ENCODE peak calls at places on chromosomes 12 and 14, in eight cellular contexts. I is upper lobe of right lung; C is CD4-positive, CD25-positive, alpha-beta regulatory T cell; T is stomach; G is naive thymus-derived CD4-positive, alpha-beta T cell; W is psoas muscle; S is right lobe of liver; J is SJSA1. Z is an unnamed sample.

GRCh38 chr14:100498068-100498467 is 89.1 kb downstream of the BEGAIN start:
- DNase-seq in I (no peak), C (no peak), T (no peak), G (no peak), W (no peak), S (no peak), J (no peak), Z (no peak)

GRCh38 chr14:42715316-42715715 is 1108.6 kb downstream of the LRFN5 start:
- DNase-seq in I (no peak), C (no peak), T (no peak), G (no peak), W (no peak), S (no peak), J (no peak), Z (no peak)

GRCh38 chr12:8860165-8860961 is 37.9 kb downstream of the A2ML1 start:
- DNase-seq in I (no peak), C (peak), T (peak), G (peak), W (peak), S (no peak), J (peak), Z (peak)

GRCh38 chr14:37655418-37655817 is 60.0 kb downstream of the TTC6 start:
- DNase-seq in I (no peak), C (no peak), T (no peak), G (no peak), W (no peak), S (no peak), J (peak), Z (no peak)

GRCh38 chr14:55416866-55417265 is 5.2 kb upstream of the ATG14 start:
- DNase-seq in I (no peak), C (no peak), T (no peak), G (no peak), W (no peak), S (no peak), J (no peak), Z (no peak)

GRCh38 chr12:115163710-115164109 is 479.7 kb upstream of the TBX3 start:
- DNase-seq in I (no peak), C (no peak), T (no peak), G (no peak), W (no peak), S (no peak), J (no peak), Z (no peak)

GRCh38 chr12:6667559-6668210 is 4.8 kb upstream of the ING4 start:
- DNase-seq in I (no peak), C (no peak), T (no peak), G (no peak), W (no peak), S (no peak), J (no peak), Z (no peak)

GRCh38 chr14:91599966-91600365 is 89.9 kb upstream of the PPP4R3A start:
- DNase-seq in I (no peak), C (no peak), T (no peak), G (no peak), W (no peak), S (no peak), J (no peak), Z (no peak)

GRCh38 chr12:57529831-57530230 is 7.2 kb downstream of the MBD6 start:
- DNase-seq in I (no peak), C (no peak), T (no peak), G (no peak), W (no peak), S (no peak), J (no peak), Z (no peak)

GRCh38 chr14:49975286-49975685 is 82.4 kb downstream of the ARF6 start:
- DNase-seq in I (no peak), C (no peak), T (no peak), G (no peak), W (no peak), S (no peak), J (peak), Z (no peak)

GRCh38 chr14:49972840-49973239 is 80.0 kb downstream of the ARF6 start:
- DNase-seq in I (no peak), C (peak), T (peak), G (no peak), W (no peak), S (no peak), J (peak), Z (peak)

GRCh38 chr14:49980027-49980426 is 87.1 kb downstream of the ARF6 start:
- DNase-seq in I (no peak), C (no peak), T (no peak), G (no peak), W (no peak), S (no peak), J (no peak), Z (no peak)

GRCh38 chr14:49975799-49976198 is 82.9 kb downstream of the ARF6 start:
- DNase-seq in I (no peak), C (no peak), T (no peak), G (no peak), W (no peak), S (no peak), J (no peak), Z (no peak)

DNA sequence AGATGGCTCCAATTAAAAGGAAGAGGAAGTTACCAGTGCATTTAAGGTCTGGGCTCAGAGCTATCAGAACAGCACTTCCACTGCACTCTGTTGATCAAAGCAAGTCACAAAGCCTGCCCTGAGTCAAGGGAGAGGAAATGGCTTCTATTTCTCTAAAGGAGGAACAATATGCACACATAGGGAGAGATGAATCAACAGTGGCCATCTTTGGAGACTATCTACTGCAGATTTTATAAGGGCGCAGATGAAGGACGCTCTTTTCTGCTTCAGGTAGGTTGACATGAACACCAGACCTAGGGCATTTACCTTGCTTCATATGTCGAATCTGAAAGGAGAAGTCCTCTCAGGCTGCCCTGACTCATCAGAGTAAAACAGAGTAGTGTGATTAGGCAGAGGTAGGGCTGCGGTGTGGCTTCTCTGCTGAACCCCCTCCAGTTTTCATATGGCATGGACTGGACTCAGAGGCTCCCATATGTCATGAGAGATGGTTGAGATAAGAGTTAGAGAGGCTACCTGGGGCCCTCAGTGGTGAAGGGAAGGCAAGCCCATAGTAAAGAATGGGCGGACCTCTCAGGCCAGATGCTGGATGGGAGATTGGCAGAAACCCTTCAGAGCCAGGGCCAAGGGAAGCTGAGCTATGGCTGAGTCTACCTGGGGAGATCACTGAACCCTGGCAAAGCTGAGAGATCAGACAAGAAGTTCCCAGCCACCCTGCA is 84.4 kb downstream of the ARF6 start:
- DNase-seq in I (no peak), C (peak), T (no peak), G (peak), W (no peak), S (no peak), J (no peak), Z (peak)
- H3K4me3 ChIP-seq in I (no peak), C (peak), T (no peak), G (peak), W (no peak), S (no peak), J (no peak), Z (peak)

GRCh38 chr14:104467641-104468040 is 111.9 kb upstream of the C14orf180 start:
- DNase-seq in I (no peak), C (no peak), T (no peak), G (no peak), W (no peak), S (no peak), J (no peak), Z (no peak)

GRCh38 chr14:104462651-104463630 is 116.6 kb upstream of the C14orf180 start:
- DNase-seq in I (no peak), C (no peak), T (no peak), G (no peak), W (no peak), S (no peak), J (no peak), Z (no peak)

GRCh38 chr14:104464907-104465306 is 114.7 kb upstream of the C14orf180 start:
- DNase-seq in I (no peak), C (no peak), T (peak), G (no peak), W (no peak), S (no peak), J (no peak), Z (no peak)

GRCh38 chr14:104467236-104467635 is 112.3 kb upstream of the C14orf180 start:
- DNase-seq in I (no peak), C (no peak), T (no peak), G (no peak), W (no peak), S (no peak), J (no peak), Z (no peak)

DNA sequence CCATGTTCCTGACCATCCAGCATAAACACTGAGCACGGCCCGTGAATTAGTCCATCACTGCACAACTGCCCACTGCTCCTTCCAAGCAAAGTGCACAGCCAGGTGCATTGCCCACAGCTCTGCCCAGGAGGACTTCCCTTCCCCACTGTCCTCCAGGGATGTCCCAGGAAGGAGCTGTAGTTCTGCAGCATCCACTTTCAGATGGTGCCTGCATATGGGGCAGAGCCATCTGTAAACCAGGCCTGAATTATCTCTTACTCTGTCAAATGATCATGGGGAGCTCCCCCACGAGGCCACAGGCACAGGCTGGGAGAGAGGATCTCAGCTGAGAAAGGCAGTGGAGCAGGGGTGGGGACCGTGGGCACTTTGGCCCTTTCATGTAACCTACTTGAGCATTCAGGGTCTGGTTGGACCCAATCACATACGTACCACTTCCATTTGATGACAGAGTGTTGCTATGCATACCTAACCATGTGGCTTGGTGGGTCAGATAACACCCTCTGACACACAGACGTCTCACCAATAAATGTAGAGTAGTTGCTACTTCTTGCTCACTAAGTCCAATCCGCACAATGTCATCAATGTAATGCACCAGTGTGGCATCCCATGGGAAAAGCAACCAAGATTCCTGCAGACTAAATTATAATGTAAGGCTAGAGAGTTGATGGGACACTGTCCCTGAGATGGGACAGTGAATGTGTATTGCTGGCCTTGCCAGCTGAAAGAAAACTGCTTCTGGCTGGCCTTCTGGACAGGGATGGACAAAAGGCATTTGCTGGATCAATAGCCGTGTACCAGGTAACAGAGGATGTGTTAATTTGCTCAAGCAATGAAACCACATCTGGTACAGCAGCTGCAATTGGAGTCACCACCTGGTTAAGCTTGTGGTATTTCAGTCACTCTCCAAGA is 113.8 kb upstream of the C14orf180 start:
- DNase-seq in I (no peak), C (no peak), T (no peak), G (no peak), W (no peak), S (no peak), J (no peak), Z (no peak)
- H3K27ac ChIP-seq in I (no peak), C (no peak), T (no peak), G (no peak), W (no peak), S (no peak), J (no peak), Z (no peak)

GRCh38 chr14:105570482-105570881 is 44.1 kb downstream of the TMEM121 start:
- DNase-seq in I (no peak), C (no peak), T (no peak), G (no peak), W (no peak), S (no peak), J (no peak), Z (no peak)
- H3K4me3 ChIP-seq in I (no peak), C (no peak), T (no peak), G (no peak), W (no peak), S (no peak), J (no peak), Z (no peak)

GRCh38 chr14:24300326-24300980 is 803 bp downstream of the NOP9 start:
- DNase-seq in I (no peak), C (no peak), T (no peak), G (no peak), W (no peak), S (no peak), J (no peak), Z (no peak)
- H3K27ac ChIP-seq in I (peak), C (peak), T (peak), G (peak), W (peak), S (peak), J (peak), Z (peak)

Z was measured in CD8-positive, alpha-beta T cell.